ENCODE peak calls at places on chromosomes 12 and 14, in eight cellular contexts. I, F, X, A, B, D, R and Y are unnamed samples.

GRCh38 chr12:53063708-53064612 is 14.1 kb downstream of the TNS2 start:
- DNase-seq in D (no peak), B (no peak), I (peak; percentile 70), F (peak; percentile 22), R (peak; percentile 56), A (no peak), X (peak; percentile 95), Y (peak; percentile 32)

GRCh38 chr12:9143137-9143536 is 27.4 kb upstream of the A2M start:
- DNase-seq in I (no peak), F (no peak), B (no peak), R (no peak), D (no peak), A (no peak), X (no peak), Y (no peak)

GRCh38 chr14:65206448-65207096 is 104.3 kb upstream of the MAX start:
- DNase-seq in F (no peak), D (no peak), R (no peak), A (no peak), I (no peak), X (no peak), B (no peak), Y (no peak)

GRCh38 chr14:74575936-74576335 is 36.1 kb downstream of the LTBP2 start:
- DNase-seq in R (no peak), X (no peak), F (no peak), A (no peak), I (no peak), B (no peak), D (no peak), Y (no peak)

GRCh38 chr12:22687677-22688076 is 62.7 kb downstream of the ETNK1 start:
- DNase-seq in X (no peak), F (no peak), R (no peak), D (no peak), B (no peak), A (no peak), I (no peak), Y (no peak)

GRCh38 chr12:123960029-123960428 is 12.6 kb downstream of the CCDC92 start:
- DNase-seq in A (no peak), X (no peak), D (no peak), R (no peak), B (no peak), F (no peak), I (no peak), Y (no peak)

GRCh38 chr14:92578511-92578910 is 64.9 kb downstream of the RIN3 start:
- DNase-seq in A (no peak), D (no peak), B (no peak), F (no peak), R (no peak), X (peak; percentile 69), I (no peak), Y (no peak)

GRCh38 chr14:25298238-25298637 is 248.3 kb upstream of the STXBP6 start:
- DNase-seq in F (no peak), B (no peak), D (no peak), R (no peak), X (no peak), A (no peak), I (no peak), Y (no peak)

GRCh38 chr12:103348935-103349334 is 146.8 kb downstream of the C12orf42 start:
- DNase-seq in I (no peak), X (no peak), B (no peak), D (no peak), A (no peak), F (no peak), R (no peak), Y (no peak)

GRCh38 chr12:113831016-113831415 is 135.1 kb downstream of the RBM19 start:
- DNase-seq in D (no peak), A (no peak), R (no peak), X (no peak), B (no peak), F (no peak), I (no peak), Y (no peak)

GRCh38 chr12:44253338-44253856 is 417.5 kb downstream of the TMEM117 start:
- DNase-seq in A (no peak), B (no peak), F (no peak), I (no peak), R (no peak), D (no peak), X (no peak), Y (no peak)

GRCh38 chr14:82879949-82880535 is 1346.4 kb upstream of the SEL1L start:
- DNase-seq in A (no peak), B (no peak), X (no peak), R (no peak), D (no peak), I (no peak), F (no peak), Y (no peak)

GRCh38 chr14:96762650-96763049 is 34.5 kb upstream of the VRK1 start:
- DNase-seq in D (peak; percentile 87), X (no peak), B (peak; percentile 45), I (no peak), F (no peak), A (no peak), R (peak; percentile 32), Y (no peak)

GRCh38 chr12:82650627-82651337 is 35.9 kb upstream of the TMTC2 start:
- DNase-seq in X (no peak), R (peak; percentile 22), I (peak; percentile 38), A (no peak), D (peak; percentile 74), B (no peak), F (peak; percentile 85), Y (no peak)

GRCh38 chr14:75578099-75578785 is at the start of gene FLVCR2:
- DNase-seq in B (peak; percentile 34), I (peak; percentile 88), R (peak; percentile 83), F (peak; percentile 91), D (peak; percentile 43), X (peak; percentile 91), A (no peak), Y (peak; percentile 58)

GRCh38 chr12:2583642-2584041 is 211.1 kb upstream of the FKBP4 start:
- DNase-seq in R (no peak), F (no peak), I (no peak), X (peak; percentile 56), D (no peak), B (no peak), A (no peak), Y (no peak)

GRCh38 chr12:96177013-96177412 is 17.2 kb upstream of the ELK3 start:
- DNase-seq in A (no peak), X (no peak), I (no peak), F (no peak), B (no peak), R (peak; percentile 26), D (no peak), Y (no peak)

GRCh38 chr14:89907655-89908054 is 46.9 kb downstream of the EFCAB11 start:
- DNase-seq in F (no peak), B (no peak), R (no peak), A (no peak), X (no peak), D (no peak), I (no peak), Y (no peak)

GRCh38 chr12:6249580-6249979 is 49.4 kb downstream of the CD9 start:
- DNase-seq in D (no peak), A (no peak), B (no peak), F (no peak), I (no peak), X (no peak), R (no peak), Y (no peak)

GRCh38 chr12:6253278-6253677 is 53.1 kb downstream of the CD9 start:
- DNase-seq in R (no peak), F (no peak), X (no peak), I (no peak), B (no peak), A (no peak), D (no peak), Y (no peak)

GRCh38 chr12:6254491-6254890 is 54.3 kb downstream of the CD9 start:
- DNase-seq in F (no peak), I (no peak), A (no peak), R (no peak), D (no peak), B (no peak), X (no peak), Y (no peak)

GRCh38 chr12:6250343-6250742 is 50.1 kb downstream of the CD9 start:
- DNase-seq in I (no peak), A (no peak), X (no peak), D (no peak), R (no peak), B (no peak), F (no peak), Y (no peak)
- H3K27ac ChIP-seq in I (no peak overlapping the region), A (no peak overlapping the region), X (no peak overlapping the region), D (no peak overlapping the region), R (no peak overlapping the region), B (no peak overlapping the region), F (no peak overlapping the region), Y (no peak overlapping the region)

GRCh38 chr14:50335389-50335788 is 23.3 kb downstream of the DMAC2L start:
- DNase-seq in B (no peak), A (no peak), F (peak; percentile 51), X (peak; percentile 79), D (peak; percentile 85), R (peak; percentile 87), I (peak; percentile 45), Y (peak; percentile 48)
- H3K27ac ChIP-seq in B (no peak overlapping the region), A (no peak overlapping the region), F (peak overlapping the region; percentile 73), X (peak overlapping the region; percentile 21), D (peak overlapping the region; percentile 54), R (peak overlapping the region; percentile 68), I (peak overlapping the region; percentile 79), Y (peak overlapping the region; percentile 82)

GRCh38 chr14:103127861-103128598 is 4.8 kb downstream of the TNFAIP2 start:
- DNase-seq in F (no peak), I (no peak), R (no peak), A (no peak), B (no peak), X (no peak), D (no peak), Y (no peak)

GRCh38 chr14:103127356-103127755 is 4.1 kb downstream of the TNFAIP2 start:
- DNase-seq in F (no peak), A (no peak), D (no peak), X (no peak), I (peak; percentile 17), R (no peak), B (no peak), Y (no peak)

GRCh38 chr14:103130017-103130764 is 6.9 kb downstream of the TNFAIP2 start:
- DNase-seq in B (no peak), A (no peak), F (no peak), R (no peak), I (no peak), X (no peak), D (no peak), Y (no peak)

GRCh38 chr14:103129301-103130016 is 6.2 kb downstream of the TNFAIP2 start:
- DNase-seq in F (no peak), A (no peak), I (no peak), B (no peak), X (peak; percentile 65), D (no peak), R (no peak), Y (no peak)

GRCh38 chr14:103128631-103129300 is 5.5 kb downstream of the TNFAIP2 start:
- DNase-seq in X (no peak), A (no peak), D (no peak), R (no peak), F (no peak), I (no peak), B (no peak), Y (no peak)
- H3K27ac ChIP-seq in X (no peak overlapping the region), A (no peak overlapping the region), D (no peak overlapping the region), R (no peak overlapping the region), F (no peak overlapping the region), I (no peak overlapping the region), B (no peak overlapping the region), Y (no peak overlapping the region)

DNA sequence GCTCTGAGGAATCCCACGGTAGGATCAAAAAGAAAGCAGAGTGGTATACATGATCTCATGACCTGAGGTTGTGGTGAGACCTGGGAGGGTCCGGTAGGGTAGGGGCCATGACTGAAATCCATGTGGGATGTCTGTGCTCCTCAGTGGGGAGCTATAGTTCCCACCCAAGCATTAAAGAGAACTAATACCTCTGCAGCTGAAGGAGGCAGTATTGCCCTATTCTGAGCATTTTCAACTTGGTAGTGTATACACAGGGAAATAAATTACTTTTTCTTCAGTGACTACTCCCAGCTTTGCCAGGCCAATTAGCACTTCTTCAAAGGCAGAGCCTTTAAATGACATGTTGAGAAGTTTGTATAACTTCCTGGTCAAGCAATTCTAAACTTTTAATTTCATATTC is 613.8 kb downstream of the KCNH5 start:
- DNase-seq in B (no peak), A (no peak), D (peak; percentile 20), I (no peak), F (no peak), X (no peak), R (no peak), Y (no peak)
- H3K27ac ChIP-seq in B (no peak overlapping the region), A (no peak overlapping the region), D (no peak overlapping the region), I (no peak overlapping the region), F (no peak overlapping the region), X (no peak overlapping the region), R (no peak overlapping the region), Y (no peak overlapping the region)